ENCODE peak calls at places on chromosomes 16 and 17, in seven cellular contexts. L, W, R, Z, V, X and D are unnamed samples.
A peak's percentile ranks its signal among the peaks of the same experiment; 100 is the strongest.

GRCh38 chr16:88309905-88310259 is 72.9 kb upstream of the ZNF469 start:
- DNase-seq in Z (peak; percentile 15), W (no peak), R (no peak), L (no peak), X (no peak), V (no peak), D (no peak)

GRCh38 chr16:85715169-85716015 is 26.6 kb upstream of the GINS2 start:
- DNase-seq in Z (no peak), L (no peak), W (no peak), R (no peak), V (no peak), X (no peak), D (no peak)

GRCh38 chr17:57419940-57420522 is 163.7 kb downstream of the MSI2 start:
- DNase-seq in V (peak; percentile 28), Z (no peak), W (no peak), L (no peak), R (no peak), X (no peak), D (no peak)

GRCh38 chr17:6366144-6366755 is 68.7 kb downstream of the AIPL1 start:
- DNase-seq in Z (no peak), V (no peak), W (peak; percentile 1), X (peak; percentile 27), L (peak; percentile 50), R (peak; percentile 37), D (no peak)

GRCh38 chr17:72135546-72136325 is 14.9 kb downstream of the SOX9 start:
- DNase-seq in W (peak; percentile 33), R (no peak), X (no peak), Z (no peak), V (no peak), L (no peak), D (no peak)

GRCh38 chr17:45270828-45271418 is 9.0 kb upstream of the SPATA32 start:
- DNase-seq in W (no peak), Z (no peak), R (no peak), L (no peak), V (no peak), X (no peak), D (peak; percentile 34)

GRCh38 chr16:74654536-74654935 is 12.1 kb downstream of the RFWD3 start:
- DNase-seq in V (no peak), Z (no peak), W (no peak), L (no peak), R (no peak), X (no peak), D (no peak)

GRCh38 chr16:55003916-55004315 is 73.3 kb downstream of the IRX5 start:
- DNase-seq in Z (no peak), L (no peak), R (no peak), V (no peak), W (no peak), X (no peak), D (no peak)

GRCh38 chr17:19780846-19781245 is 32.7 kb upstream of the ALDH3A1 start:
- DNase-seq in L (no peak), R (no peak), W (no peak), X (no peak), Z (no peak), V (no peak), D (no peak)

GRCh38 chr16:57863434-57864160 is 61.3 kb upstream of the KIFC3 start:
- DNase-seq in W (peak; percentile 79), Z (peak; percentile 61), L (peak; percentile 83), X (peak; percentile 85), V (peak; percentile 86), R (peak; percentile 78), D (peak; percentile 25)

GRCh38 chr17:40251576-40251975 is 32.5 kb downstream of the WIPF2 start:
- DNase-seq in W (peak; percentile 96), Z (no peak), V (peak; percentile 64), X (peak; percentile 45), L (peak; percentile 82), R (peak; percentile 62), D (no peak)

GRCh38 chr16:82004651-82005490 is 6.4 kb downstream of the SDR42E1 start:
- DNase-seq in R (no peak), Z (no peak), L (no peak), W (no peak), V (no peak), X (peak; percentile 83), D (no peak)

DNA sequence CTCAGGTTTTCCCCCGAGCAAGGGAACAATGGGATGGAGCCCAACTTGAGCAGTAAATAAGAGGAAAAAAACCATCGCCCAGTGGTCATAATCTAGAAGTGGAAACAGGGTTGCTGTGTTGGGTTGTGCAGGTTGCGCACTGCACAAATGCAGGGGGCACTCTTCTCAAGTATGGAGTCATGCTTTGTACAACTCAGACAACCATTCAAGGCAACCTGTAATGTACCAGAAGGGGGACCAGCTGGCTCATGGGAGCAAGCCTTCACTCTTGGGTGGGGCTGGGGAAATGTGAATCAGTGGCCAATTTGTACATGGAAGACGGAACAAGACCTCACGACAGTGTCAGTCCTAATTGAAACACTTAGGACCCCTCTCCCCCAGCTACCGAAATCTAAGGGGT is 23.9 kb upstream of the LITAF start:
- DNase-seq in R (no peak), Z (no peak), V (peak; percentile 54), L (no peak), X (no peak), W (no peak), D (no peak)
- TF ChIP-seq CTCF in R (no peak), Z (no peak), V (no peak), L (no peak), X (no peak), W (no peak), D (no peak)

GRCh38 chr17:82350182-82351030 is 8.6 kb upstream of the TEX19 start:
- DNase-seq in X (no peak), Z (no peak), V (peak; percentile 79), L (no peak), W (no peak), R (no peak), D (no peak)
- TF ChIP-seq CTCF in X (no peak), Z (no peak), V (peak; percentile 30), L (no peak), W (no peak), R (peak; percentile 21), D (no peak)

DNA sequence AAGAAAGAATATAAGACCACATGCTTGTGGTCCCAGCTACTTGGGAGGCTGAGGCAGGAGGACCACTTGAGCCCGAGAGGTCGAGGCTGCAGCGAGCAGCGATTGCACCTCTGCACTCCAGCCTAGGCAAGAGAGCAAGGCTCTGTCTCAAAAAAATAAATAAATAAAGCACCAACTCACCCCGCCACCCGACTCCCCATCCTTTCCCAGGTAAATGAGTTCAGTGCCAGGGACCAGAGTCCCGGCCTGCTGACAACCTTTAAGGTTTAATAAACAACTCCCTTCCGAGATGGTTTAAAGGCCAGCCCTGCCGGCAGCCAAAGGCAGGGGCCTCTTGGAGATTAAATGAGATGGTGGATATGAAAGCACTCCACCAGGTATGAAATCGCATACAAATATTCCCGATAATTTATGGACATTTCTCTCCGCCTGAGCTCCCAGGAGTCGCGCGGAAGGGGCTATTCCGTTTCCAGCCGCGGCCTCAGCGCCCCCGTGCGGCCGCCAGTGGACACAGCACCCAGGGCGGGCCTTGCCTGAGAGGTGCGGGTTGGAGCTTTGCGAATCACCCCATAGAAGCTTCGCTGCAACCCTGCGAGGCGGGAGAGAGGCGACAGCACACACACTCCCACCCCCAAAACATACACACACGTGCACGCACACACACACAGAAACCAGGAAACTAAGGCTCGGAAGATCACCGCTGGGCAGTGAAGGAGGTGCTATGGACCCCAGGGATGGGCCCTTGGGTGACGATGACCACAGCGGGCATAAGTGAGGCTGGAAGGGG is 4.0 kb upstream of the RPL38 start:
- DNase-seq in W (peak; percentile 41), Z (peak; percentile 58), X (peak; percentile 62), R (no peak), V (peak; percentile 73), L (peak; percentile 39), D (peak; percentile 85)
- TF ChIP-seq CTCF in W (peak; percentile 78), Z (peak; percentile 95), X (peak; percentile 96), R (peak; percentile 96), V (peak; percentile 95), L (peak; percentile 99), D (peak; percentile 98)

DNA sequence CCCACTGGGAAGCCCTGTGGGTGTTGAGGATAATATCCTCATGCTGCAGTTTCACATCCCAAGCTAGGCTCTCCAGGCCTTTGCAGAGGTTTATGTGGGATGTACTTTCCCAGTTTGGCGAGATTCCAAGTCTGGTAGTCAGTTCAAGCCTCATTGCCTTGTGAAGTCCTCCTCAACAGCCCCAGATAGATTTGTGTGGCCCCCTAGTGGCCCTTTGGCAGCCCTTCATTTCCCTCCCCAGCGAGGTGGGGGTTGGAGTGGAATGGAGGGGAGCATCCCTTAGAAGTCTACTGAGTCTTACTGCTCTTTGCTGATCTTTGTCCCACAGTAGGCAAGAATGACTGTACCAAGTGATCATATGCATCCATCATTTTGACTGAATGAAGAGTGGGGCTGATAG is 137.9 kb downstream of the CDH11 start:
- DNase-seq in W (peak; percentile 92), V (peak; percentile 40), L (peak; percentile 87), Z (peak; percentile 54), R (no peak), X (peak; percentile 8), D (peak; percentile 8)
- TF ChIP-seq CTCF in W (peak; percentile 85), V (peak; percentile 8), L (peak; percentile 85), Z (peak; percentile 59), R (no peak), X (no peak), D (peak; percentile 57)

DNA sequence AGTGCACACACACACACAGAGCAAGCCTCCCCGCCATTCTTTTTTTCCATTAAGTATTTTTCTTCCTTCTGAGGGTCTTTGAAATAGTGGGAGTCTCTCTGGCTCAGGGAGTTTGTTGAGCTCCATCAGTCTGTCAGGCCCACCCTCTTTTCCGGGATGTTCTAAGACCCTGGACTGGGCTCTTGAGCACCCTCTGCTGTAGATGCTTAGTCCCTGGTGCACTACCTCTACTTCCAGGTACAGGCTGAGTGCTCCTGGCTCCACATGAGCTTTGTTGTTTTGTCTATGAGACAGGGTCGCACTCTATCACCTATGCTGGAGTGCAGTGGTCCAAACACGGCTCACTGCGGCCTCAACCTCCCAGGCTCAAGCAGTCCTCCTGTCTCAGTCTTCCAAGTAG is 20.7 kb downstream of the LIMD2 start:
- DNase-seq in X (no peak), Z (no peak), L (no peak), V (no peak), W (no peak), R (peak; percentile 5), D (no peak)
- TF ChIP-seq CTCF in X (no peak), Z (no peak), L (no peak), V (no peak), W (no peak), R (no peak), D (no peak)